ENCODE peak calls at places on chromosomes 3 and 15, in nine cellular contexts. One of them, this sample, is unnamed.

GRCh38 chr3:23455084-23455483 is 252.0 kb downstream of the UBE2E2 start:
- DNase-seq in mesenchymal stem cell: peak; percentile 56
- DNase-seq in mammary epithelial cell: peak; percentile 80
- DNase-seq in prostate gland: no peak
- DNase-seq in cardiac muscle cell: no peak
- DNase-seq in neural progenitor cell: no peak
- DNase-seq in lower lobe of right lung: no peak
- DNase-seq in lung: no peak
- DNase-seq in right lobe of liver: no peak
- DNase-seq in this sample: no peak

GRCh38 chr3:27467545-27467944 is 16.6 kb downstream of the SLC4A7 start:
- DNase-seq in prostate gland: no peak
- DNase-seq in neural progenitor cell: no peak
- DNase-seq in lower lobe of right lung: no peak
- DNase-seq in mammary epithelial cell: peak; percentile 14
- DNase-seq in lung: no peak
- DNase-seq in cardiac muscle cell: peak; percentile 2
- DNase-seq in right lobe of liver: no peak
- DNase-seq in mesenchymal stem cell: peak; percentile 55
- DNase-seq in this sample: no peak

GRCh38 chr3:181486496-181486895 is 225.2 kb upstream of the SOX2 start:
- DNase-seq in mesenchymal stem cell: no peak
- DNase-seq in mammary epithelial cell: no peak
- DNase-seq in prostate gland: no peak
- DNase-seq in cardiac muscle cell: no peak
- DNase-seq in lung: no peak
- DNase-seq in right lobe of liver: no peak
- DNase-seq in lower lobe of right lung: no peak
- DNase-seq in neural progenitor cell: no peak
- DNase-seq in this sample: no peak

GRCh38 chr3:77513541-77513940 is 473.6 kb downstream of the ROBO2 start:
- DNase-seq in lower lobe of right lung: no peak
- DNase-seq in prostate gland: no peak
- DNase-seq in mesenchymal stem cell: no peak
- DNase-seq in lung: no peak
- DNase-seq in neural progenitor cell: no peak
- DNase-seq in cardiac muscle cell: peak; percentile 8
- DNase-seq in right lobe of liver: no peak
- DNase-seq in mammary epithelial cell: no peak
- DNase-seq in this sample: no peak

GRCh38 chr15:60859996-60860494 is 369.1 kb downstream of the RORA start:
- DNase-seq in lower lobe of right lung: no peak
- DNase-seq in neural progenitor cell: no peak
- DNase-seq in lung: no peak
- DNase-seq in right lobe of liver: no peak
- DNase-seq in prostate gland: no peak
- DNase-seq in mesenchymal stem cell: peak; percentile 53
- DNase-seq in mammary epithelial cell: peak; percentile 67
- DNase-seq in cardiac muscle cell: no peak
- DNase-seq in this sample: no peak

GRCh38 chr3:126349071-126349470 is 8.1 kb downstream of the KLF15 start:
- DNase-seq in mesenchymal stem cell: no peak
- DNase-seq in lower lobe of right lung: peak; percentile 39
- DNase-seq in mammary epithelial cell: no peak
- DNase-seq in prostate gland: no peak
- DNase-seq in right lobe of liver: peak; percentile 55
- DNase-seq in neural progenitor cell: no peak
- DNase-seq in lung: no peak
- DNase-seq in cardiac muscle cell: no peak
- DNase-seq in this sample: no peak

GRCh38 chr15:99594916-99595315 is 29.1 kb downstream of the MEF2A start:
- DNase-seq in lower lobe of right lung: no peak
- DNase-seq in cardiac muscle cell: no peak
- DNase-seq in neural progenitor cell: no peak
- DNase-seq in mesenchymal stem cell: no peak
- DNase-seq in lung: no peak
- DNase-seq in mammary epithelial cell: no peak
- DNase-seq in prostate gland: no peak
- DNase-seq in right lobe of liver: no peak
- DNase-seq in this sample: no peak

GRCh38 chr3:18868911-18869689 is 279.2 kb upstream of the KCNH8 start:
- DNase-seq in mammary epithelial cell: no peak
- DNase-seq in lung: no peak
- DNase-seq in cardiac muscle cell: no peak
- DNase-seq in prostate gland: no peak
- DNase-seq in right lobe of liver: no peak
- DNase-seq in mesenchymal stem cell: no peak
- DNase-seq in neural progenitor cell: no peak
- DNase-seq in lower lobe of right lung: no peak
- DNase-seq in this sample: no peak

GRCh38 chr15:66943456-66944095 is 121.8 kb upstream of the SMAD3 start:
- DNase-seq in lower lobe of right lung: no peak
- DNase-seq in lung: no peak
- DNase-seq in right lobe of liver: no peak
- DNase-seq in neural progenitor cell: peak; percentile 19
- DNase-seq in mesenchymal stem cell: no peak
- DNase-seq in cardiac muscle cell: no peak
- DNase-seq in mammary epithelial cell: no peak
- DNase-seq in prostate gland: no peak
- DNase-seq in this sample: no peak

GRCh38 chr3:141905129-141905528 is 28.7 kb downstream of the ATP1B3 start:
- DNase-seq in lung: no peak
- DNase-seq in prostate gland: no peak
- DNase-seq in cardiac muscle cell: no peak
- DNase-seq in neural progenitor cell: no peak
- DNase-seq in mesenchymal stem cell: no peak
- DNase-seq in lower lobe of right lung: no peak
- DNase-seq in right lobe of liver: no peak
- DNase-seq in mammary epithelial cell: no peak
- DNase-seq in this sample: no peak

GRCh38 chr3:42839616-42840015 is 30.4 kb downstream of the ACKR2 start:
- DNase-seq in right lobe of liver: no peak
- DNase-seq in neural progenitor cell: peak; percentile 73
- DNase-seq in lower lobe of right lung: no peak
- DNase-seq in cardiac muscle cell: peak; percentile 71
- DNase-seq in prostate gland: peak; percentile 57
- DNase-seq in mammary epithelial cell: peak; percentile 60
- DNase-seq in mesenchymal stem cell: peak; percentile 72
- DNase-seq in lung: no peak
- DNase-seq in this sample: peak; percentile 5

GRCh38 chr3:42980209-42980608 is 1.1 kb downstream of the GASK1A start:
- DNase-seq in prostate gland: no peak
- DNase-seq in cardiac muscle cell: no peak
- DNase-seq in lower lobe of right lung: no peak
- DNase-seq in mammary epithelial cell: no peak
- DNase-seq in mesenchymal stem cell: no peak
- DNase-seq in lung: no peak
- DNase-seq in right lobe of liver: no peak
- DNase-seq in neural progenitor cell: peak; percentile 54
- DNase-seq in this sample: no peak

GRCh38 chr15:79261836-79262235 is 20.7 kb upstream of the ANKRD34C start:
- DNase-seq in right lobe of liver: no peak
- DNase-seq in prostate gland: no peak
- DNase-seq in mesenchymal stem cell: no peak
- DNase-seq in mammary epithelial cell: no peak
- DNase-seq in lung: no peak
- DNase-seq in neural progenitor cell: no peak
- DNase-seq in lower lobe of right lung: no peak
- DNase-seq in cardiac muscle cell: no peak
- DNase-seq in this sample: no peak

GRCh38 chr3:13318626-13319470 is 101.3 kb downstream of the NUP210 start:
- DNase-seq in prostate gland: no peak
- DNase-seq in lung: no peak
- DNase-seq in right lobe of liver: no peak
- DNase-seq in lower lobe of right lung: no peak
- DNase-seq in neural progenitor cell: no peak
- DNase-seq in cardiac muscle cell: no peak
- DNase-seq in mesenchymal stem cell: no peak
- DNase-seq in mammary epithelial cell: no peak
- DNase-seq in this sample: no peak

GRCh38 chr3:55488398-55489055 is 1.4 kb upstream of the WNT5A start:
- DNase-seq in lower lobe of right lung: peak; percentile 74
- DNase-seq in cardiac muscle cell: peak; percentile 76
- DNase-seq in prostate gland: peak; percentile 53
- DNase-seq in mammary epithelial cell: peak; percentile 59
- DNase-seq in right lobe of liver: peak; percentile 71
- DNase-seq in neural progenitor cell: peak; percentile 75
- DNase-seq in lung: peak; percentile 71
- DNase-seq in mesenchymal stem cell: peak; percentile 89
- DNase-seq in this sample: no peak

GRCh38 chr3:79297242-79297641 is 470.6 kb downstream of the ROBO1 start:
- DNase-seq in right lobe of liver: no peak
- DNase-seq in prostate gland: no peak
- DNase-seq in lung: no peak
- DNase-seq in cardiac muscle cell: peak; percentile 3
- DNase-seq in mesenchymal stem cell: peak; percentile 92
- DNase-seq in lower lobe of right lung: no peak
- DNase-seq in neural progenitor cell: no peak
- DNase-seq in mammary epithelial cell: peak; percentile 78
- DNase-seq in this sample: no peak

GRCh38 chr15:40309344-40309862 is 1.7 kb upstream of the PLCB2 start:
- DNase-seq in neural progenitor cell: no peak
- DNase-seq in mesenchymal stem cell: no peak
- DNase-seq in lower lobe of right lung: no peak
- DNase-seq in mammary epithelial cell: no peak
- DNase-seq in cardiac muscle cell: no peak
- DNase-seq in prostate gland: no peak
- DNase-seq in lung: no peak
- DNase-seq in right lobe of liver: peak; percentile 53
- DNase-seq in this sample: no peak
- H3K4me3 ChIP-seq in neural progenitor cell: no peak overlapping the region
- H3K4me3 ChIP-seq in mesenchymal stem cell: no peak overlapping the region
- H3K4me3 ChIP-seq in lower lobe of right lung: no peak overlapping the region
- H3K4me3 ChIP-seq in mammary epithelial cell: no peak overlapping the region
- H3K4me3 ChIP-seq in cardiac muscle cell: no peak overlapping the region
- H3K4me3 ChIP-seq in prostate gland: no peak overlapping the region
- H3K4me3 ChIP-seq in lung: no peak overlapping the region
- H3K4me3 ChIP-seq in right lobe of liver: no peak overlapping the region
- H3K4me3 ChIP-seq in this sample: peak overlapping the region; percentile 95

DNA sequence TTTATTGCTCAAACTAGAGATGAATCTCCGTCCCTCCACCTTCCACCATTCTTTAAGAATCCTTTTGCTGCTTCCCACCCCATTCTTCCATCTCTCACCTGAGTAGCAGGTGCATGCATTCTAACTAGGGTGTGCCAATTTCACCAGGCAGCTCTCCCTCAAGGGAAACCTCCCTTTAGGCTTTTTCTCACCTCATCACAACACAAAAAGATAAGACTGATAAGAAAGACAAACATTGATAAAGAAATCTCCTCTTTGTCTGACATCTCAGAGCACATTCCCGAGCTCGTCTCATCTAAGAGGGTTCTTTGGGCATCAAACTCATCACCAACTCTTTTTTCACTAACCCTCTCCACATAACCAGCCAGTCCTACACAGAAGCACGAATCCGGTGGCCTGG is 23.0 kb downstream of the MB21D2 start:
- DNase-seq in lower lobe of right lung: no peak
- DNase-seq in mesenchymal stem cell: no peak
- DNase-seq in prostate gland: no peak
- DNase-seq in cardiac muscle cell: no peak
- DNase-seq in mammary epithelial cell: no peak
- DNase-seq in right lobe of liver: no peak
- DNase-seq in lung: no peak
- DNase-seq in neural progenitor cell: no peak
- DNase-seq in this sample: no peak
- H3K4me1 ChIP-seq in lower lobe of right lung: peaks cover 23% of the 10 kb centered on the region
- H3K4me1 ChIP-seq in mesenchymal stem cell: peaks cover 11% of the 10 kb centered on the region
- H3K4me1 ChIP-seq in prostate gland: no peaks in the 10 kb centered on the region
- H3K4me1 ChIP-seq in cardiac muscle cell: peaks cover 4% of the 10 kb centered on the region
- H3K4me1 ChIP-seq in mammary epithelial cell: peaks cover 14% of the 10 kb centered on the region
- H3K4me1 ChIP-seq in right lobe of liver: no peaks in the 10 kb centered on the region
- H3K4me1 ChIP-seq in lung: peaks cover 4% of the 10 kb centered on the region
- H3K4me1 ChIP-seq in neural progenitor cell: peaks cover 5% of the 10 kb centered on the region
- H3K4me1 ChIP-seq in this sample: peaks cover 41% of the 10 kb centered on the region

GRCh38 chr3:38085943-38086324 is 46.9 kb downstream of the DLEC1 start:
- DNase-seq in lower lobe of right lung: no peak
- DNase-seq in prostate gland: no peak
- DNase-seq in mammary epithelial cell: no peak
- DNase-seq in right lobe of liver: no peak
- DNase-seq in neural progenitor cell: no peak
- DNase-seq in mesenchymal stem cell: no peak
- DNase-seq in lung: no peak
- DNase-seq in cardiac muscle cell: no peak
- DNase-seq in this sample: no peak

GRCh38 chr3:38089163-38089562 is 47.8 kb downstream of the ACAA1 start:
- DNase-seq in lower lobe of right lung: no peak
- DNase-seq in prostate gland: no peak
- DNase-seq in lung: no peak
- DNase-seq in neural progenitor cell: no peak
- DNase-seq in mesenchymal stem cell: no peak
- DNase-seq in cardiac muscle cell: peak; percentile 19
- DNase-seq in right lobe of liver: no peak
- DNase-seq in mammary epithelial cell: no peak
- DNase-seq in this sample: no peak

GRCh38 chr3:38088679-38089078 is 48.2 kb downstream of the ACAA1 start:
- DNase-seq in lower lobe of right lung: no peak
- DNase-seq in lung: no peak
- DNase-seq in right lobe of liver: no peak
- DNase-seq in neural progenitor cell: no peak
- DNase-seq in cardiac muscle cell: no peak
- DNase-seq in mammary epithelial cell: no peak
- DNase-seq in prostate gland: no peak
- DNase-seq in mesenchymal stem cell: no peak
- DNase-seq in this sample: no peak

GRCh38 chr3:38086496-38086895 is 47.5 kb downstream of the DLEC1 start:
- DNase-seq in right lobe of liver: no peak
- DNase-seq in neural progenitor cell: no peak
- DNase-seq in cardiac muscle cell: no peak
- DNase-seq in prostate gland: no peak
- DNase-seq in mammary epithelial cell: no peak
- DNase-seq in mesenchymal stem cell: no peak
- DNase-seq in lower lobe of right lung: no peak
- DNase-seq in lung: no peak
- DNase-seq in this sample: no peak

GRCh38 chr3:38088126-38088525 is 48.8 kb downstream of the ACAA1 start:
- DNase-seq in lower lobe of right lung: no peak
- DNase-seq in prostate gland: no peak
- DNase-seq in mesenchymal stem cell: no peak
- DNase-seq in lung: no peak
- DNase-seq in neural progenitor cell: no peak
- DNase-seq in right lobe of liver: no peak
- DNase-seq in cardiac muscle cell: no peak
- DNase-seq in mammary epithelial cell: no peak
- DNase-seq in this sample: no peak
- H3K4me3 ChIP-seq in lower lobe of right lung: no peak overlapping the region
- H3K4me3 ChIP-seq in prostate gland: no peak overlapping the region
- H3K4me3 ChIP-seq in mesenchymal stem cell: no peak overlapping the region
- H3K4me3 ChIP-seq in lung: no peak overlapping the region
- H3K4me3 ChIP-seq in neural progenitor cell: no peak overlapping the region
- H3K4me3 ChIP-seq in right lobe of liver: no peak overlapping the region
- H3K4me3 ChIP-seq in cardiac muscle cell: no peak overlapping the region
- H3K4me3 ChIP-seq in mammary epithelial cell: no peak overlapping the region
- H3K4me3 ChIP-seq in this sample: no peak overlapping the region

DNA sequence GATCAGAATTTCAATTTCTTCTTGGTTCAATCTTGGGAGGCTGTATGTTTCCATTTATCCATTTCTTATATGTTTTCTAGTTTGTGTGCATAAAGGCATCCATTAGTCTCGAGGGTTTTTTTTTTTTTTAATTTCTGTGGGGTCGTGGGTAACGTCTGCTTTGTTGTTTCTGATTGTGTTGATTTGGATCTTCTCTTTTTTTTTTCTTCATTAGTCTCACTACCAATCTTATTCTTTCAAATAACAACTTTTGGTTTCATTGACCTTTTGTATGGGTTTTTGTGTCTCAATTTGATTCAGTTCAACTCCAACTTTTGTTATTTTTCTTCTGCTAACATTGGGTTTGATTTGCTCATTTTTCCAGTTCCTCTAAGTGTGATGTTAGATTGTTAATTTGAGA is 48.9 kb downstream of the MCTP2 start:
- DNase-seq in lower lobe of right lung: no peak
- DNase-seq in right lobe of liver: no peak
- DNase-seq in cardiac muscle cell: no peak
- DNase-seq in lung: no peak
- DNase-seq in mesenchymal stem cell: no peak
- DNase-seq in prostate gland: no peak
- DNase-seq in mammary epithelial cell: no peak
- DNase-seq in neural progenitor cell: no peak
- DNase-seq in this sample: no peak
- H3K4me1 ChIP-seq in lower lobe of right lung: no peaks in the 10 kb centered on the region
- H3K4me1 ChIP-seq in right lobe of liver: no peaks in the 10 kb centered on the region
- H3K4me1 ChIP-seq in cardiac muscle cell: no peaks in the 10 kb centered on the region
- H3K4me1 ChIP-seq in lung: no peaks in the 10 kb centered on the region
- H3K4me1 ChIP-seq in mesenchymal stem cell: peaks cover 4% of the 10 kb centered on the region
- H3K4me1 ChIP-seq in prostate gland: no peaks in the 10 kb centered on the region
- H3K4me1 ChIP-seq in mammary epithelial cell: no peaks in the 10 kb centered on the region
- H3K4me1 ChIP-seq in neural progenitor cell: no peaks in the 10 kb centered on the region
- H3K4me1 ChIP-seq in this sample: no peaks in the 10 kb centered on the region